ENCODE peak calls at places on chromosome 16, in eight cellular contexts. H, L, Q, U, J, G, O and X are unnamed samples.

GRCh38 chr16:56743840-56744239 is 13.9 kb downstream of the NUP93 start:
- DNase-seq in H (peak; percentile 61), J (no peak), Q (peak; percentile 40), O (peak; percentile 11), U (no peak), G (no peak), L (no peak), X (no peak)

GRCh38 chr16:83206426-83206825 is 579.7 kb downstream of the CDH13 start:
- DNase-seq in O (no peak), J (no peak), H (peak; percentile 18), U (no peak), Q (no peak), G (no peak), L (no peak), X (no peak)

GRCh38 chr16:55494994-55495421 is 13.9 kb upstream of the LPCAT2 start:
- DNase-seq in G (peak; percentile 54), U (peak; percentile 98), O (peak; percentile 85), L (peak; percentile 43), Q (peak; percentile 95), H (peak; percentile 95), J (no peak), X (no peak)

GRCh38 chr16:89922477-89922883 is 662 bp upstream of the TUBB3 start:
- DNase-seq in L (peak; percentile 72), H (peak; percentile 92), Q (peak; percentile 89), J (no peak), U (peak; percentile 62), G (peak; percentile 76), O (peak; percentile 88), X (peak; percentile 83)

GRCh38 chr16:83899272-83899897 is 470 bp downstream of the MLYCD start:
- DNase-seq in H (peak; percentile 73), O (peak; percentile 75), J (peak; percentile 69), L (peak; percentile 32), G (peak; percentile 13), Q (peak; percentile 56), U (no peak), X (peak; percentile 59)

GRCh38 chr16:4327782-4328579 is 12.1 kb downstream of the GLIS2 start:
- DNase-seq in U (no peak), O (peak; percentile 72), Q (peak; percentile 68), L (peak; percentile 81), G (peak; percentile 86), J (peak; percentile 79), H (peak; percentile 85), X (peak; percentile 81)

GRCh38 chr16:3966681-3967080 is 86.2 kb upstream of the CREBBP start:
- DNase-seq in U (no peak), J (no peak), H (no peak), O (no peak), Q (no peak), L (no peak), G (no peak), X (no peak)

GRCh38 chr16:4272114-4272954 is 489 bp downstream of the TFAP4 start:
- DNase-seq in Q (no peak), G (no peak), U (no peak), O (peak; percentile 41), J (peak; percentile 82), H (peak; percentile 40), L (peak; percentile 54), X (no peak)

GRCh38 chr16:47139561-47140185 is 4.1 kb downstream of the NETO2 start:
- DNase-seq in G (no peak), L (no peak), U (no peak), J (no peak), Q (no peak), H (no peak), O (no peak), X (no peak)

GRCh38 chr16:25235991-25236390 is 19.2 kb downstream of the AQP8 start:
- DNase-seq in G (no peak), O (no peak), H (no peak), Q (no peak), J (no peak), L (no peak), U (peak; percentile 9), X (no peak)

GRCh38 chr16:15654591-15654990 is 4.5 kb downstream of the NDE1 start:
- DNase-seq in H (no peak), U (no peak), Q (no peak), L (no peak), G (no peak), O (no peak), J (peak; percentile 13), X (no peak)

GRCh38 chr16:15650019-15650697 is at the start of gene NDE1:
- DNase-seq in L (peak; percentile 91), G (peak; percentile 92), Q (peak; percentile 85), U (no peak), H (peak; percentile 91), O (peak; percentile 93), J (peak; percentile 97), X (peak; percentile 88)

GRCh38 chr16:15650698-15651161 is 685 bp downstream of the NDE1 start:
- DNase-seq in Q (peak; percentile 32), L (no peak), O (peak; percentile 37), U (no peak), G (no peak), H (peak; percentile 18), J (no peak), X (peak; percentile 59)

GRCh38 chr16:15652293-15653001 is 2.4 kb downstream of the NDE1 start:
- DNase-seq in J (peak; percentile 38), G (no peak), U (no peak), Q (no peak), H (no peak), O (no peak), L (no peak), X (no peak)

DNA sequence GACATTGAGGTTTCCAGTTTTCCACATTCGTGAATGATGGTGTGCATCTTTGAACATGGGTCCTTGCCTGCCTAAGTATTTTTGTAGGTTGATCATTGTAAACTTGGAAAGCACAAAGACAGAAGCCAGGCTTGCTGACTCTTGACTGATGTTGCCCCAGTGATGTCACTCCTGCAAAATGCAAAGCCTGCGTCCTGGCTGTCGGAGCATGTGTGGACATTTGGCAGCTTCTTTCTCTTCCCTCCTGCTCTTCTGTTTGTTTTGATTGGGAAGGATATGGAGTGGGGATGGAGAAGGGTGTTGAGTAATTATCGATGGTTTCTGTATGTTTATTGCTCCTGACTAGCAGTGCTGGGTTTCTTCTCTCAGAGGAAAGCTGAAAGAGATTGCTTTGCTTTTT is 3.2 kb downstream of the NDE1 start:
- DNase-seq in U (no peak), G (no peak), J (peak; percentile 47), H (peak; percentile 72), O (peak; percentile 55), Q (peak; percentile 89), L (no peak), X (no peak)
- H3K4me3 ChIP-seq in U (peak overlapping the region; percentile 20), G (no peak overlapping the region), J (no peak overlapping the region), H (no peak overlapping the region), O (no peak overlapping the region), Q (peak overlapping the region; percentile 28), L (no peak overlapping the region), X (no peak overlapping the region)

DNA sequence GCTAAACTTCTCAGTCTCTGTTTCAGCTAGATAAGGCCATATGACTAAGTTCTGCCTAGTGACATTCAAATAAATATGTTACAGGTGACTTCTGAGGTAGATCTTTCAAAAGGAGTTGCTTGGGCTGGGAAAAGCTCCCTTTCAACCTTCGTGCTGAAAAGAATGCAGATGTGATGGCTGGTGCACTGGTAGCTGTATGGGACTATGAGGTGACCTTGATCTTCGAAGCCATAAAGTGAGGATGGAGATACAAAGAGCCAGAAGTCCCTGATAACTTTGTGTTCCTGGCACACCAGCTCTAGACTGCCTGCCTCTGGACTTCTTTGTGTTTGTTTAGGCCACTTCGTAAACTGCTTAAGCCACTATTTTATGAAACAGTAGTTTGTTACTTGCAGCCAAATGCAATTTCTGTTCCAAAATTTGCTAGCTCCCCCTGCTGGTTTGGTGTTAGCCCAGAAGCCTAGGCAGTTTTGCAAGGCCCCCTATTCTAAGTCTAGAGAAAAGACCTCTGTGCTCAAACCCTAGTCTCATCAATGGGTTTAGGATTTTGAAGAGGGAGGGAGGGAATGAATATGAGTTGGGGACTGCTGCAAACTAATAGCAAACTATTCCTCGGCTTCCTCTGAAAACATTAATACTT is 23.3 kb upstream of the ERCC4 start:
- DNase-seq in H (peak; percentile 22), G (no peak), L (no peak), Q (no peak), J (no peak), O (no peak), U (no peak), X (no peak)
- TF ChIP-seq CTCF in H (peak; percentile 42), G (peak; percentile 42), L (no peak), Q (peak; percentile 23), J (no peak), O (peak; percentile 34), U (no peak), X (no peak)

DNA sequence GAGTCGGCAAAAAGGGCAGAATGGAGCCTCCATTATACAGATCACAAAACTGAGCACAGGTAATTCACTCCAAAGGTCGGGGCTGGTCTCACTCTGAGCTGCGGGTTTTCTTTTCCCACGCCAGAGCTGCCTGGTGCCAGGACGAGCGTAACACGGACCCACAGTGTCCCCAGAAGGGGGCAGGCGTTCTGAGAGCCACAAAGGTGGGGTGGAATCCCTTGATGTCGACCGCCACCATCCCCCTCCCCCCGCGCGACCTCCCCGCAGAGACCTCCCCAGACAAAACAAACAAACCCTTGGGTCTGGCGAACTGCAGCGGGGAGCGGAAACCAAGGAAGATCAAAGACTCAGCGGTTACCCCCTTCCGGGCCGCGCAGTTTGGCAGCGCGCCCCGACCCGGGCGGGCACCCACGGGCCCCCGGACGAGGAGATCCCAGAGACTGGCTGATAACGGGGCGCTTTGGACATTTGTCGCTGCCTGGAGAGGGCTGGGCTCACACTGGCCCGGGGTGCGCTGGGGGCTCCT is 793 bp upstream of the NKD1 start:
- DNase-seq in H (peak; percentile 10), Q (no peak), J (peak; percentile 89), G (peak; percentile 72), O (no peak), L (no peak), U (no peak), X (peak; percentile 58)
- H3K4me3 ChIP-seq in H (peak overlapping the region; percentile 68), Q (peak overlapping the region; percentile 66), J (peak overlapping the region; percentile 89), G (peak overlapping the region; percentile 74), O (peak overlapping the region; percentile 52), L (peak overlapping the region; percentile 9), U (peak overlapping the region; percentile 59), X (peak overlapping the region; percentile 67)

GRCh38 chr16:31216552-31217530 is at the start of gene PYDC1:
- DNase-seq in O (no peak), L (no peak), J (no peak), G (no peak), Q (no peak), H (no peak), U (no peak), X (peak; percentile 68)
- TF ChIP-seq CTCF in O (no peak), L (no peak), J (no peak), G (no peak), Q (no peak), H (no peak), U (no peak), X (no peak)

GRCh38 chr16:68055395-68055794 is 29.8 kb upstream of the NFATC3 start:
- DNase-seq in U (no peak), L (no peak), O (no peak), Q (no peak), H (no peak), G (no peak), J (no peak), X (no peak)

GRCh38 chr16:68047987-68048386 is 24.9 kb downstream of the DUS2 start:
- DNase-seq in J (no peak), H (no peak), Q (no peak), O (no peak), G (no peak), L (no peak), U (no peak), X (no peak)

GRCh38 chr16:68049448-68049847 is 26.4 kb downstream of the DUS2 start:
- DNase-seq in O (no peak), H (no peak), J (no peak), G (no peak), U (no peak), L (no peak), Q (no peak), X (no peak)
- H3K4me3 ChIP-seq in O (no peak overlapping the region), H (no peak overlapping the region), J (no peak overlapping the region), G (no peak overlapping the region), U (no peak overlapping the region), L (no peak overlapping the region), Q (no peak overlapping the region), X (no peak overlapping the region)

GRCh38 chr16:1884155-1884760 is 12.3 kb upstream of the MEIOB start:
- DNase-seq in U (no peak), H (peak; percentile 38), J (no peak), Q (no peak), O (peak; percentile 18), L (no peak), G (no peak), X (no peak)
- TF ChIP-seq CTCF in U (no peak), H (peak; percentile 17), J (peak; percentile 64), Q (peak; percentile 24), O (no peak), L (no peak), G (peak; percentile 4), X (no peak)